ENCODE peak calls at places on chromosomes 5 and 9, in four cellular contexts. Z, X, S and K are unnamed samples.

GRCh38 chr5:36777105-36777757 is 99.3 kb upstream of the NIPBL start:
- DNase-seq in Z (peak), X (peak), S (no peak), K (no peak)

GRCh38 chr5:140998921-140999410 is 32.7 kb downstream of the PCDHAC2 start:
- DNase-seq in Z (no peak), X (no peak), S (no peak), K (no peak)

GRCh38 chr5:30809907-30810306 is 383.6 kb upstream of the CDH6 start:
- DNase-seq in Z (no peak), X (no peak), S (no peak), K (no peak)

GRCh38 chr9:99823392-99824377 is 2.0 kb downstream of the NR4A3 start:
- DNase-seq in Z (no peak), X (peak), S (peak), K (peak)

GRCh38 chr5:157915638-157916037 is 56.7 kb upstream of the CLINT1 start:
- DNase-seq in Z (peak), X (peak), S (no peak), K (no peak)

GRCh38 chr5:31476607-31477200 is 55.2 kb downstream of the DROSHA start:
- DNase-seq in Z (no peak), X (no peak), S (no peak), K (no peak)

GRCh38 chr9:114003756-114004155 is 74.3 kb downstream of the AMBP start:
- DNase-seq in Z (no peak), X (no peak), S (no peak), K (no peak)

GRCh38 chr5:84327591-84327990 is 57.1 kb downstream of the EDIL3 start:
- DNase-seq in Z (no peak), X (no peak), S (no peak), K (no peak)

GRCh38 chr9:95495988-95496387 is 20.8 kb downstream of the PTCH1 start:
- DNase-seq in Z (no peak), X (peak), S (no peak), K (no peak)

GRCh38 chr5:53597894-53598293 is 37.5 kb downstream of the NDUFS4 start:
- DNase-seq in Z (no peak), X (no peak), S (no peak), K (no peak)

GRCh38 chr9:20786807-20787206 is 102.7 kb downstream of the FOCAD start:
- DNase-seq in Z (no peak), X (no peak), S (no peak), K (no peak)

GRCh38 chr5:10625700-10626472 is 62.0 kb downstream of the ANKRD33B start:
- DNase-seq in Z (no peak), X (no peak), S (no peak), K (no peak)

GRCh38 chr9:123957168-123957721 is 27.3 kb upstream of the DENND1A start:
- DNase-seq in Z (peak), X (no peak), S (no peak), K (no peak)

GRCh38 chr9:127835930-127836586 is 18.4 kb downstream of the ENG start:
- DNase-seq in Z (no peak), X (no peak), S (no peak), K (no peak)

GRCh38 chr5:81006955-81007636 is 46.9 kb downstream of the RASGRF2 start:
- DNase-seq in Z (no peak), X (no peak), S (peak), K (no peak)

GRCh38 chr5:42301349-42301748 is 121.9 kb upstream of the GHR start:
- DNase-seq in Z (no peak), X (no peak), S (no peak), K (no peak)

DNA sequence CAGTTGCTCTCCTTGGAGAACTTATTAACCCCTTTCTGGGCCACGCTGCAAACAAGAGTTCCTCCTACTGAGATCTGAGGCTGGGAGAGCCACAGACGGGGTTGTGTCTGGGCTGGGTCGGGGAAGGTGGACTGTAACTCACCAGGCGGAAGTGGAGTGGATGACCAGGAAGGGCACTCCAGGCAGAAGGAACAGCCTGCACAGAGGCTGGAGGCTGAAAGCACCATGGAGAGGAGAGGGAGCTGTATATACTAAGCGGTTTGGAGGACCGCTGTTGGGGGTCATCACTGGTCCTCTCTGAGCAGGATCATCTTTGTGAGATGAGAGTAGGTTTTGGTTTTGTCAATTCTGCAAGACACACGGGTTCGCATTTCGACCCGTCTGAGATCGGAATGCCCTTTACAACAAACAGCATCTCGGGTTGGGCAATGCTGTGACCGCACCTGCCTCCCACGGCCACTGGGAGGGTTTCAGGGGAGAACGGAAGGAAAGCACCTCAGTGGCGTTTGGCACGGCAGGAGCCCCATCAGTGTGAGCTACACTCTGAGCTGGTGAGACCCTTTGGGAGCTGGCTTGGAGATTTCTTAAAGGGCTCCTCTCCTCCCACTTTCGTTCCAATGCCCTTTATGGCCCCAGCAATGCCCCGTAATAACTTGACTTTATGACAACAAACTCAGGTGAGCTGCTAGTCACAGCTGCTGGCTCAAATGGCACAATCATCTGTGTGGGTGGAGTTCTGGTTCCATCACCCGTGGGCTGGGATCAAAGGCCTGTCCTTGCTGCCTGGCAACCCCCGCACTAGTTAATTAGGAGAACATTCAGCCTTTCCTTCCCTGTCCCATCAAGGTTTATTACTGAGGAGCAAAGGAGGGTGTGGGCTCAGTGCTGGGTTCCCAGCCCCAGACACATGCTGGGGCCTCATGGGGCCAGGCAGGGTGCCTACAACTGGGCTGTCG is 18.7 kb upstream of the NEURL1B start:
- DNase-seq in Z (no peak), X (no peak), S (no peak), K (no peak)
- TF ChIP-seq CTCF in Z (no peak), X (no peak), S (no peak), K (no peak)

GRCh38 chr9:131735238-131736181 is 4.4 kb downstream of the RAPGEF1 start:
- DNase-seq in Z (peak), X (no peak), S (no peak), K (no peak)
- TF ChIP-seq CTCF in Z (no peak), X (no peak), S (no peak), K (no peak)

DNA sequence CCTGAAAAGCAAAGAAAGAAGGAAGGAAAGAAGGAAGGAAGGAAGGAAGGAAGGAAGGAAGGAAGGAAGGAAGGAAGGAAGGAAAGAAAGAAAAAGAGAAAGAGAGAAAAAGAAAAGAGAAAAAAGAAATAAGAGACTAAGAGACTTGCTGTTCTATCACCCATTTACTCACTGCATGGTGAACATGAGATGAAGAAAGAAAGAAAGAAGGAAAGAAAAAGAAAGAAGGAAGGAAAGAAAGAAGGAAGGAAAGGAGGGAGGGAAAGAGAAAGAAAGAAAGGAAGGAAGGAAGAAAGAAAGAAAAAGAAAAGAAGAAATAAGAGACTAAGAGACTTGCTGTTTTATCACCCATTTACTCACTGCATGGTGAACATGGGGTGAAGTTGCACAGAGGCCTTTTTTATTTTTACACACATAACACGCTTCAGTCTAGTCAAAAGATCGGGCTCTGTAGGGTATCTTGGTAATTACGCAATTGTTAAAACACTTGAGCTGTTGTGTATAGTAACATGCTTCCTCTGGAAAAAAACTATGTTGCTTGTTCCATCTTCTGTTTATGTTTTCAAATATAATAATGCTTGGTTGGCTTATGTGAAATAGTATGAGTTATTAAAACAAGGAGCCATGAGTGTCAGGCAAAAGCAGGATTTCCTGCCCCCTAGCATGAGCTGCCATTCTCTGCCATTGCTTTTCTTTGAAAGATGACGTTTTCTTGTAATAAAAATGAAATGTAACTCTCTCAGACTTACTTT is 119.3 kb upstream of the ZNF608 start:
- DNase-seq in Z (no peak), X (no peak), S (no peak), K (no peak)
- TF ChIP-seq CTCF in Z (no peak), X (no peak), S (no peak), K (no peak)

GRCh38 chr5:40904205-40904993 is 4.9 kb upstream of the C7 start:
- DNase-seq in Z (peak), X (peak), S (no peak), K (peak)
- TF ChIP-seq CTCF in Z (peak), X (peak), S (peak), K (peak)

DNA sequence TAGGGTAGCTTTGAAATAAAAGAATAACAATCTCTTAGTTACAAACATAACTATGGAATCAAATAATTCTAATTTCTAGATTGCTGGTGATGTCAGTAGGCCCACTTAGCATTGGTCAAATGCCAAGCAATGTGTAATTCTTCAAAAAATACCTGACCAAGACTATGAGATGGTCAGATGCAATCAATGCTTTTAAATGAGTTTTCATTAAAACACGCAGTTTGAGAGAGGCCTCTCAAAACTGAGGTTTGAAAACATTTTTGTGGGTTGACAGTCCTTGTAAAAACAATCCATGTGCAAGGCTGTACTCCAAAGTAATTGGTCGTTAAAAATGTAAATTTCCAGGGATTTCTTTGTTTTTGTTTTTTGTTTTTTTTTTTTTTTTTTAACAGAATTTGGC is 1.2 kb upstream of the RLN2 start:
- DNase-seq in Z (no peak), X (no peak), S (no peak), K (no peak)
- TF ChIP-seq CTCF in Z (no peak), X (no peak), S (no peak), K (no peak)

GRCh38 chr9:87603854-87604490 is 106.3 kb downstream of the DAPK1 start:
- DNase-seq in Z (no peak), X (no peak), S (no peak), K (no peak)
- TF ChIP-seq CTCF in Z (no peak), X (no peak), S (no peak), K (no peak)

GRCh38 chr5:122774861-122775712 is at the start of gene SNX2:
- DNase-seq in Z (peak), X (peak), S (peak), K (peak)
- TF ChIP-seq CTCF in Z (peak), X (no peak), S (peak), K (peak)